ENCODE peak calls at places on chromosomes 2 and 18, in five cellular contexts. N is cardiac muscle cell; R is right cardiac atrium; V is naive thymus-derived CD4-positive, alpha-beta T cell; K is psoas muscle. W is an unnamed sample.
A peak's percentile ranks its signal among the peaks of the same experiment; 100 is the strongest.

GRCh38 chr2:31217465-31218200 is at the start of gene CAPN14:
- DNase-seq in V (no peak), K (no peak), N (no peak), R (no peak), W (no peak)

GRCh38 chr2:100407600-100407999 is 9.9 kb downstream of the CHST10 start:
- DNase-seq in V (no peak), N (no peak), K (no peak), R (no peak), W (no peak)

GRCh38 chr2:159573294-159573693 is 43.1 kb downstream of the BAZ2B start:
- DNase-seq in V (no peak), K (no peak), N (no peak), R (no peak), W (no peak)

GRCh38 chr18:63683152-63683551 is 19.6 kb upstream of the SERPINB11 start:
- DNase-seq in V (no peak), R (no peak), K (no peak), N (peak; percentile 75), W (peak; percentile 77)

GRCh38 chr2:238696323-238696722 is 151.6 kb upstream of the TWIST2 start:
- DNase-seq in N (no peak), R (no peak), K (no peak), V (no peak), W (no peak)

GRCh38 chr2:29123584-29124349 is 8.6 kb downstream of the CLIP4 start:
- DNase-seq in R (no peak), K (no peak), N (peak; percentile 73), V (no peak), W (peak; percentile 62)

GRCh38 chr2:157786663-157787363 is 89.3 kb downstream of the ACVR1 start:
- DNase-seq in N (no peak), K (no peak), R (no peak), V (no peak), W (no peak)

GRCh38 chr2:148817210-148817708 is 57.8 kb upstream of the KIF5C start:
- DNase-seq in K (no peak), V (no peak), R (peak; percentile 18), N (peak; percentile 39), W (no peak)

GRCh38 chr18:47151457-47151856 is 1.2 kb upstream of the HDHD2 start:
- DNase-seq in K (no peak), V (no peak), R (no peak), N (no peak), W (no peak)

GRCh38 chr2:19712850-19713249 is 188.9 kb downstream of the TTC32 start:
- DNase-seq in K (no peak), N (no peak), R (no peak), V (no peak), W (no peak)

GRCh38 chr2:58449286-58450010 is 208.3 kb upstream of the FANCL start:
- DNase-seq in V (no peak), N (no peak), R (no peak), K (no peak), W (no peak)